ENCODE peak calls at places on chromosomes 7 and 10, in four cellular contexts. J is activated CD4-positive, alpha-beta T cell treated with anti-CD3 and anti-CD28 coated beads for 48 hours; I is CD14-positive monocyte; X is HEK293T. L is an unnamed sample.

GRCh38 chr7:42237891-42238531 is 1.0 kb upstream of the GLI3 start:
- DNase-seq in X (peak), J (peak), I (no peak), L (peak)

GRCh38 chr7:2231992-2232765 is 566 bp downstream of the MAD1L1 start:
- DNase-seq in J (peak), X (peak), I (no peak), L (no peak)

GRCh38 chr10:132059760-132060508 is 5.8 kb upstream of the JAKMIP3 start:
- DNase-seq in X (no peak), J (no peak), I (no peak), L (no peak)

GRCh38 chr7:27182285-27182827 is 2.7 kb downstream of the HOXA11 start:
- DNase-seq in X (no peak), J (no peak), I (no peak), L (no peak)

GRCh38 chr7:91351374-91351773 is 87.1 kb downstream of the FZD1 start:
- DNase-seq in X (no peak), J (no peak), I (no peak), L (no peak)

GRCh38 chr7:46723003-46723402 is 801.9 kb upstream of the IGFBP3 start:
- DNase-seq in I (no peak), X (no peak), J (no peak), L (no peak)

GRCh38 chr10:810351-810846 is 120.9 kb upstream of the DIP2C start:
- DNase-seq in X (peak), I (no peak), J (no peak), L (no peak)

GRCh38 chr7:102152672-102153585 is 133.7 kb upstream of the SH2B2 start:
- DNase-seq in I (no peak), X (no peak), J (no peak), L (no peak)

GRCh38 chr7:35736725-35737124 is 41.8 kb upstream of the HERPUD2 start:
- DNase-seq in X (no peak), J (no peak), I (no peak), L (no peak)

GRCh38 chr7:40739257-40739656 is 604.5 kb downstream of the SUGCT start:
- DNase-seq in J (no peak), X (no peak), I (no peak), L (no peak)

GRCh38 chr7:46633200-46633599 is 712.1 kb upstream of the IGFBP3 start:
- DNase-seq in X (no peak), J (no peak), I (no peak), L (no peak)

GRCh38 chr10:28801247-28801646 is 123.9 kb downstream of the BAMBI start:
- DNase-seq in J (no peak), X (no peak), I (no peak), L (no peak)

GRCh38 chr10:78292987-78293865 is 259.6 kb downstream of the RPS24 start:
- DNase-seq in X (peak), I (no peak), J (no peak), L (no peak)

GRCh38 chr7:106493041-106493731 is 167.8 kb downstream of the CCDC71L start:
- DNase-seq in I (no peak), X (no peak), J (no peak), L (no peak)

GRCh38 chr7:132279718-132280117 is 296.6 kb downstream of the PLXNA4 start:
- DNase-seq in X (no peak), I (no peak), J (no peak), L (no peak)

GRCh38 chr7:73622909-73623797 is 1.2 kb downstream of the MLXIPL start:
- DNase-seq in J (no peak), X (no peak), I (no peak), L (peak)

GRCh38 chr7:140242057-140243031 is 65.6 kb upstream of the KDM7A start:
- DNase-seq in I (peak), X (no peak), J (no peak), L (peak)

GRCh38 chr10:24871006-24871405 is 81.4 kb downstream of the PRTFDC1 start:
- DNase-seq in J (no peak), I (no peak), X (no peak), L (no peak)

GRCh38 chr10:22737587-22737986 is 23.2 kb upstream of the PIP4K2A start:
- DNase-seq in J (no peak), I (peak), X (no peak), L (peak)

GRCh38 chr7:69664433-69664832 is 66.2 kb downstream of the AUTS2 start:
- DNase-seq in I (no peak), X (no peak), J (no peak), L (no peak)

GRCh38 chr10:70174058-70174741 is 3.9 kb upstream of the SAR1A start:
- DNase-seq in J (peak), X (no peak), I (peak), L (no peak)

GRCh38 chr10:62728479-62728878 is 76.0 kb upstream of the ADO start:
- DNase-seq in X (no peak), J (peak), I (peak), L (no peak)

GRCh38 chr7:28570113-28570969 is 158.0 kb downstream of the CREB5 start:
- DNase-seq in I (no peak), J (no peak), X (no peak), L (no peak)

GRCh38 chr10:60310746-60311145 is 78.9 kb downstream of the ANK3 start:
- DNase-seq in X (no peak), I (no peak), J (no peak), L (no peak)